ENCODE peak calls at places on chromosomes 1 and 21, in six cellular contexts. One of them, this sample, is unnamed.

GRCh38 chr21:43808832-43809251 is 19.5 kb downstream of the RRP1 start:
- DNase-seq in ovary: no peak
- DNase-seq in activated naive CD4-positive, alpha-beta T cell treated with anti-CD3 and anti-CD28 coated beads, Interleukin-2, amount 10 ng/mL, durations not matched to agents 7 days and 5 days: no peak
- DNase-seq in progenitor cell of endocrine pancreas: no peak
- DNase-seq in activated naive CD8-positive, alpha-beta T cell treated with anti-CD3 and anti-CD28 coated beads, Interleukin-2, amount 50 U/mL, for 24 hours: no peak
- DNase-seq in A549: no peak
- DNase-seq in this sample: no peak

GRCh38 chr1:22889213-22889827 is 83.3 kb downstream of the LACTBL1 start:
- DNase-seq in ovary: no peak
- DNase-seq in activated naive CD4-positive, alpha-beta T cell treated with anti-CD3 and anti-CD28 coated beads, Interleukin-2, amount 10 ng/mL, durations not matched to agents 7 days and 5 days: no peak
- DNase-seq in progenitor cell of endocrine pancreas: no peak
- DNase-seq in activated naive CD8-positive, alpha-beta T cell treated with anti-CD3 and anti-CD28 coated beads, Interleukin-2, amount 50 U/mL, for 24 hours: no peak
- DNase-seq in A549: peak
- DNase-seq in this sample: no peak

GRCh38 chr21:14215971-14216621 is at the start of gene RBM11:
- DNase-seq in ovary: peak
- DNase-seq in activated naive CD4-positive, alpha-beta T cell treated with anti-CD3 and anti-CD28 coated beads, Interleukin-2, amount 10 ng/mL, durations not matched to agents 7 days and 5 days: peak
- DNase-seq in progenitor cell of endocrine pancreas: peak
- DNase-seq in activated naive CD8-positive, alpha-beta T cell treated with anti-CD3 and anti-CD28 coated beads, Interleukin-2, amount 50 U/mL, for 24 hours: peak
- DNase-seq in A549: peak
- DNase-seq in this sample: peak

GRCh38 chr1:203450541-203451149 is 25.0 kb upstream of the PRELP start:
- DNase-seq in ovary: no peak
- DNase-seq in activated naive CD4-positive, alpha-beta T cell treated with anti-CD3 and anti-CD28 coated beads, Interleukin-2, amount 10 ng/mL, durations not matched to agents 7 days and 5 days: no peak
- DNase-seq in progenitor cell of endocrine pancreas: no peak
- DNase-seq in activated naive CD8-positive, alpha-beta T cell treated with anti-CD3 and anti-CD28 coated beads, Interleukin-2, amount 50 U/mL, for 24 hours: no peak
- DNase-seq in A549: peak
- DNase-seq in this sample: no peak

GRCh38 chr1:54996359-54996868 is 2.3 kb upstream of the BSND start:
- DNase-seq in ovary: peak
- DNase-seq in activated naive CD4-positive, alpha-beta T cell treated with anti-CD3 and anti-CD28 coated beads, Interleukin-2, amount 10 ng/mL, durations not matched to agents 7 days and 5 days: peak
- DNase-seq in progenitor cell of endocrine pancreas: peak
- DNase-seq in activated naive CD8-positive, alpha-beta T cell treated with anti-CD3 and anti-CD28 coated beads, Interleukin-2, amount 50 U/mL, for 24 hours: peak
- DNase-seq in A549: peak
- DNase-seq in this sample: peak

GRCh38 chr1:66605419-66605997 is 71.6 kb downstream of the SGIP1 start:
- DNase-seq in ovary: no peak
- DNase-seq in activated naive CD4-positive, alpha-beta T cell treated with anti-CD3 and anti-CD28 coated beads, Interleukin-2, amount 10 ng/mL, durations not matched to agents 7 days and 5 days: no peak
- DNase-seq in progenitor cell of endocrine pancreas: no peak
- DNase-seq in activated naive CD8-positive, alpha-beta T cell treated with anti-CD3 and anti-CD28 coated beads, Interleukin-2, amount 50 U/mL, for 24 hours: no peak
- DNase-seq in A549: no peak
- DNase-seq in this sample: no peak

GRCh38 chr1:10701145-10701544 is 95.3 kb downstream of the CASZ1 start:
- DNase-seq in ovary: no peak
- DNase-seq in activated naive CD4-positive, alpha-beta T cell treated with anti-CD3 and anti-CD28 coated beads, Interleukin-2, amount 10 ng/mL, durations not matched to agents 7 days and 5 days: no peak
- DNase-seq in progenitor cell of endocrine pancreas: no peak
- DNase-seq in activated naive CD8-positive, alpha-beta T cell treated with anti-CD3 and anti-CD28 coated beads, Interleukin-2, amount 50 U/mL, for 24 hours: no peak
- DNase-seq in A549: no peak
- DNase-seq in this sample: no peak

GRCh38 chr1:178690496-178690895 is 34.5 kb upstream of the RALGPS2 start:
- DNase-seq in ovary: no peak
- DNase-seq in activated naive CD4-positive, alpha-beta T cell treated with anti-CD3 and anti-CD28 coated beads, Interleukin-2, amount 10 ng/mL, durations not matched to agents 7 days and 5 days: no peak
- DNase-seq in progenitor cell of endocrine pancreas: no peak
- DNase-seq in activated naive CD8-positive, alpha-beta T cell treated with anti-CD3 and anti-CD28 coated beads, Interleukin-2, amount 50 U/mL, for 24 hours: no peak
- DNase-seq in A549: no peak
- DNase-seq in this sample: no peak

GRCh38 chr1:159921700-159922498 is 3.4 kb downstream of the TAGLN2 start:
- DNase-seq in ovary: no peak
- DNase-seq in activated naive CD4-positive, alpha-beta T cell treated with anti-CD3 and anti-CD28 coated beads, Interleukin-2, amount 10 ng/mL, durations not matched to agents 7 days and 5 days: peak
- DNase-seq in progenitor cell of endocrine pancreas: no peak
- DNase-seq in activated naive CD8-positive, alpha-beta T cell treated with anti-CD3 and anti-CD28 coated beads, Interleukin-2, amount 50 U/mL, for 24 hours: peak
- DNase-seq in A549: no peak
- DNase-seq in this sample: no peak

GRCh38 chr1:185646202-185646683 is 87.9 kb upstream of the HMCN1 start:
- DNase-seq in ovary: no peak
- DNase-seq in activated naive CD4-positive, alpha-beta T cell treated with anti-CD3 and anti-CD28 coated beads, Interleukin-2, amount 10 ng/mL, durations not matched to agents 7 days and 5 days: no peak
- DNase-seq in progenitor cell of endocrine pancreas: no peak
- DNase-seq in activated naive CD8-positive, alpha-beta T cell treated with anti-CD3 and anti-CD28 coated beads, Interleukin-2, amount 50 U/mL, for 24 hours: no peak
- DNase-seq in A549: peak
- DNase-seq in this sample: no peak

GRCh38 chr1:202684716-202685115 is 25.5 kb downstream of the SYT2 start:
- DNase-seq in ovary: no peak
- DNase-seq in activated naive CD4-positive, alpha-beta T cell treated with anti-CD3 and anti-CD28 coated beads, Interleukin-2, amount 10 ng/mL, durations not matched to agents 7 days and 5 days: peak
- DNase-seq in progenitor cell of endocrine pancreas: no peak
- DNase-seq in activated naive CD8-positive, alpha-beta T cell treated with anti-CD3 and anti-CD28 coated beads, Interleukin-2, amount 50 U/mL, for 24 hours: no peak
- DNase-seq in A549: no peak
- DNase-seq in this sample: no peak

GRCh38 chr1:3774503-3775247 is 2.1 kb downstream of the SMIM1 start:
- DNase-seq in ovary: peak
- DNase-seq in activated naive CD4-positive, alpha-beta T cell treated with anti-CD3 and anti-CD28 coated beads, Interleukin-2, amount 10 ng/mL, durations not matched to agents 7 days and 5 days: no peak
- DNase-seq in progenitor cell of endocrine pancreas: no peak
- DNase-seq in activated naive CD8-positive, alpha-beta T cell treated with anti-CD3 and anti-CD28 coated beads, Interleukin-2, amount 50 U/mL, for 24 hours: no peak
- DNase-seq in A549: no peak
- DNase-seq in this sample: no peak

GRCh38 chr1:92485374-92486250 is 1.1 kb downstream of the GFI1 start:
- DNase-seq in ovary: no peak
- DNase-seq in activated naive CD4-positive, alpha-beta T cell treated with anti-CD3 and anti-CD28 coated beads, Interleukin-2, amount 10 ng/mL, durations not matched to agents 7 days and 5 days: peak
- DNase-seq in progenitor cell of endocrine pancreas: peak
- DNase-seq in activated naive CD8-positive, alpha-beta T cell treated with anti-CD3 and anti-CD28 coated beads, Interleukin-2, amount 50 U/mL, for 24 hours: peak
- DNase-seq in A549: peak
- DNase-seq in this sample: no peak

This sample was measured in D721Med.